ENCODE peak calls at places on chromosome 5, in four cellular contexts. Y is endothelial cell of umbilical vein, B is K562, I is GM12878. W is an unnamed sample.

GRCh38 chr5:179890751-179891682 is 16.7 kb downstream of the TBC1D9B start:
- DNase-seq in Y (no peak), B (no peak), I (no peak), W (no peak)

GRCh38 chr5:114449836-114450515 is 88.1 kb downstream of the KCNN2 start:
- DNase-seq in Y (peak; percentile 63), B (peak; percentile 10), I (peak; percentile 60), W (peak; percentile 72)

GRCh38 chr5:109612278-109612905 is 77.3 kb upstream of the MAN2A1 start:
- DNase-seq in Y (no peak), B (no peak), I (no peak), W (no peak)

GRCh38 chr5:1465966-1466471 is 20.8 kb upstream of the SLC6A3 start:
- DNase-seq in Y (no peak), B (no peak), I (no peak), W (no peak)

GRCh38 chr5:52063186-52063585 is 679.9 kb downstream of the ISL1 start:
- DNase-seq in Y (peak; percentile 69), B (no peak), I (no peak), W (no peak)

GRCh38 chr5:63697811-63698210 is 264.4 kb downstream of the HTR1A start:
- DNase-seq in Y (no peak), B (no peak), I (no peak), W (no peak)

GRCh38 chr5:119319890-119320289 is 35.9 kb upstream of the TNFAIP8 start:
- DNase-seq in Y (no peak), B (no peak), I (no peak), W (no peak)

GRCh38 chr5:178505639-178506407 is 84.4 kb downstream of the COL23A1 start:
- DNase-seq in Y (no peak), B (no peak), I (no peak), W (no peak)

GRCh38 chr5:146466521-146467349 is 19.6 kb downstream of the TCERG1 start:
- DNase-seq in Y (peak; percentile 58), B (no peak), I (no peak), W (peak; percentile 37)

GRCh38 chr5:5250758-5251157 is 110.6 kb downstream of the ADAMTS16 start:
- DNase-seq in Y (no peak), B (no peak), I (no peak), W (no peak)

GRCh38 chr5:109553826-109554225 is 135.9 kb upstream of the MAN2A1 start:
- DNase-seq in Y (no peak), B (no peak), I (no peak), W (no peak)

GRCh38 chr5:383621-384020 is 59.4 kb upstream of the EXOC3 start:
- DNase-seq in Y (no peak), B (no peak), I (no peak), W (no peak)

GRCh38 chr5:142087920-142088679 is 20.5 kb upstream of the NDFIP1 start:
- DNase-seq in Y (no peak), B (no peak), I (no peak), W (no peak)

GRCh38 chr5:2334686-2335085 is 416.8 kb downstream of the IRX2 start:
- DNase-seq in Y (no peak), B (no peak), I (no peak), W (no peak)

GRCh38 chr5:10438301-10438700 is 3.4 kb upstream of the ROPN1L start:
- DNase-seq in Y (no peak), B (no peak), I (no peak), W (no peak)

GRCh38 chr5:150264667-150265603 is 24.6 kb downstream of the CAMK2A start:
- DNase-seq in Y (no peak), B (no peak), I (no peak), W (no peak)

GRCh38 chr5:37477426-37477825 is 98.3 kb downstream of the WDR70 start:
- DNase-seq in Y (no peak), B (no peak), I (no peak), W (no peak)

GRCh38 chr5:147613359-147613758 is 103.5 kb upstream of the DPYSL3 start:
- DNase-seq in Y (no peak), B (no peak), I (no peak), W (peak; percentile 49)

GRCh38 chr5:178576591-178577351 is 13.4 kb downstream of the COL23A1 start:
- DNase-seq in Y (no peak), B (no peak), I (no peak), W (no peak)

GRCh38 chr5:88770290-88771257 is 112.4 kb downstream of the MEF2C start:
- DNase-seq in Y (peak; percentile 33), B (no peak), I (no peak), W (peak; percentile 87)

GRCh38 chr5:6772886-6773285 is 59.7 kb downstream of the TENT4A start:
- DNase-seq in Y (no peak), B (no peak), I (no peak), W (no peak)

GRCh38 chr5:134449167-134449566 is 37.5 kb upstream of the CDKN2AIPNL start:
- DNase-seq in Y (no peak), B (no peak), I (no peak), W (no peak)

GRCh38 chr5:1103505-1104326 is 8.1 kb downstream of the SLC12A7 start:
- DNase-seq in Y (peak; percentile 38), B (peak; percentile 53), I (no peak), W (no peak)

GRCh38 chr5:158100373-158100902 is 241.5 kb upstream of the CLINT1 start:
- DNase-seq in Y (no peak), B (no peak), I (no peak), W (no peak)

GRCh38 chr5:133944263-133945230 is 23.9 kb downstream of the C5orf15 start:
- DNase-seq in Y (peak; percentile 53), B (peak; percentile 79), I (no peak), W (peak; percentile 44)

GRCh38 chr5:31434898-31435297 is 97.0 kb downstream of the DROSHA start:
- DNase-seq in Y (no peak), B (no peak), I (no peak), W (no peak)
- TF ChIP-seq FOS in Y (no peak), B (no peak), I (no peak), W (no peak)

GRCh38 chr5:43190755-43191603 is 1.0 kb upstream of the NIM1K start:
- DNase-seq in Y (peak; percentile 39), B (no peak), I (no peak), W (peak; percentile 51)

GRCh38 chr5:43193171-43193951 is 1.3 kb downstream of the NIM1K start:
- DNase-seq in Y (peak; percentile 28), B (peak; percentile 45), I (no peak), W (peak; percentile 94)

GRCh38 chr5:43192558-43193170 is 639 bp downstream of the NIM1K start:
- DNase-seq in Y (no peak), B (no peak), I (no peak), W (peak; percentile 27)

GRCh38 chr5:43193952-43194321 is 1.9 kb downstream of the NIM1K start:
- DNase-seq in Y (no peak), B (no peak), I (no peak), W (no peak)

DNA sequence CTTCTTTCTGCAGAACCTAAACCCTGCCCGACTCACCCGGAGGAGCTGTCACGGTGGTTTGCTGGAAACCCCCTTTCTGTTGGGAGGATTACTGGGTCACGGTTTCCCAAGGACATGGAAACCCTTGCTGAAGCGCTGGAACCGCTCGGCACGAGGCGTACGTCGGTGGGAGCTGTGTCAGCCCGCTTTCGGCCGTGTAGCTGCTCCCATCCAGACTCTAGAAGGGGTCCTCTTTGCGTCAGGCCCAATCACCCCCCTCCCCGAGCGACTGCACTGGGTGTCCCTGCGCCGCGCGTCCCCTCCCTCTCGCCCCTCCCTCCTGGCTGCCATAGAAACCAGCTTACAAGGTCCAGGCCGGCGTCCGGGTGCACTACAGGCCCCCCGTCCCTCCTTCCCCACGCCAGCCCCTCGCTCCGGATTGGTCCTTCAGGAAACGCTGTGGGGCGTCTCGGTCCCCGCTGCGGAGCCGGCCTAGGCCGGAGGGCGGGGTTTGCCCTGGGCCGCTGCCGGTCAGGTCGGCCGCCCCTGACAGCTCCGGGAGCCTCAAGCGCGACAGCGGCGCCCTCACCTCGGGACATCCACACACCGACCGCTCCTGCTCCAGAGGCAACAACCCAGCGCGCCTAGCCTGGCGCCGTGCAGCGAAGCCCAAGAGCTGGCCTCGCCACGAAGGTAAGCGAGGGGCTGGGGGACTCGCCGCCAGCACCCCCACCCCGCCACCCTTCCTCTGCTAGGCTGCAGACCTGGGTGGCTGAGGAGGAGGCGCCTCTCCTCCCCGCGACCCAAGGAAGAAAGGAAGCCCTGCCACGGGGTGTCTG is at the start of gene NIM1K:
- DNase-seq in Y (peak; percentile 23), B (no peak), I (no peak), W (peak; percentile 27)
- TF ChIP-seq CTCF in Y (no peak), B (no peak), I (no peak), W (no peak)

GRCh38 chr5:58133631-58134296 is 326.1 kb downstream of the PLK2 start:
- DNase-seq in Y (peak; percentile 71), B (no peak), I (no peak), W (peak; percentile 79)
- TF ChIP-seq FOS in Y (peak; percentile 29), B (no peak), I (no peak), W (no peak)

DNA sequence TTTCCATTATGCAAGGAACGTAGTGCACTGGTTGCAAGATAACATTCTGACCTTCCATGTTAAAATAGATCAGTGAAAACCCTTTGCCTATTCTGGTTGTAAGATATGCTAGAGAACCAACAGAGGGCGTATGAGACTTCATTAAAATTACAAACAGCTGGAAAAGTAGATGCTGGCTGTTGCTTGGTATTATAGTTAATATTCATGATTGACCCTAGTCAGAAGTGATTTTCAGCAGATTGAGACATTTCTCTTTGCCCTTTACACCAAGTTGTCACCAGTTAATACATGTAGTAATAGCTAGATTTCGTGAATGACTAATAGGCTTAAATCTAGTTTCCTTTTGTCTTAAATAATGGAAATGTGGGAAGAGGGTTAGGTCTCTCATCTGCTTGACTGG is 13.8 kb upstream of the FGF18 start:
- DNase-seq in Y (no peak), B (no peak), I (no peak), W (peak; percentile 29)
- TF ChIP-seq CTCF in Y (peak; percentile 22), B (no peak), I (peak; percentile 18), W (peak; percentile 37)

DNA sequence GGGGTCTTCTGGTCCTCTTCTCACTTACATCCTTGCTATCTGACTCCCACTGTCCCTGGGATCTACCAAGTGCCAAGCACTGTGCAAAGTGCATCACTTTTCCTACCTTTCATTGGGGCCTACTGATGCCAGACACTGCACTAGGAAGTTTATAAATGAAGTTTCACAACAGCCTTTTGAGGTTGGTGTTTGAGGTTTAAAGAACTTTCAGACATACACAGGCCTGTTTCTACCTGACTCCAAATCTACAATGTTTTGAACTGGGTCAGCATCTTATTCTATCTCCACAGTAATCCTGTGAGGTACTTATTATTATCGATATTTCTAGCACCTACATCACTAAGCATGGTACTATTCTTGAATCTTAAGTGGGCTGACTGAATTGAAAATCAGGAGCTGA is 227.7 kb downstream of the ZSWIM6 start:
- DNase-seq in Y (no peak), B (no peak), I (no peak), W (no peak)
- TF ChIP-seq FOS in Y (no peak), B (no peak), I (no peak), W (no peak)

GRCh38 chr5:173691931-173692330 is 75.5 kb upstream of the BOD1 start:
- DNase-seq in Y (no peak), B (peak; percentile 52), I (no peak), W (no peak)

GRCh38 chr5:173688708-173689107 is 72.3 kb upstream of the BOD1 start:
- DNase-seq in Y (no peak), B (peak; percentile 62), I (no peak), W (no peak)

GRCh38 chr5:173686950-173687349 is 70.5 kb upstream of the BOD1 start:
- DNase-seq in Y (no peak), B (no peak), I (no peak), W (no peak)

GRCh38 chr5:173689171-173689676 is 72.8 kb upstream of the BOD1 start:
- DNase-seq in Y (peak; percentile 31), B (no peak), I (no peak), W (no peak)

GRCh38 chr5:173689713-173690360 is 73.4 kb upstream of the BOD1 start:
- DNase-seq in Y (peak; percentile 51), B (no peak), I (no peak), W (no peak)
- TF ChIP-seq CTCF in Y (no peak), B (no peak), I (peak; percentile 33), W (no peak)